ENCODE peak calls at places on chromosomes 16 and 17, in seven cellular contexts. One of them, this sample, is unnamed. For H3K4me1, the result is how much of the 10 kb centered on the place peaks cover.

GRCh38 chr16:3170440-3171180 is 17.4 kb upstream of the OR1F1 start:
- DNase-seq in HCT116: no peak
- DNase-seq in esophagus squamous epithelium: no peak
- DNase-seq in right lobe of liver: peak
- DNase-seq in heart left ventricle: no peak
- DNase-seq in tibial nerve: no peak
- DNase-seq in vagina: no peak
- DNase-seq in this sample: no peak

GRCh38 chr17:8857919-8858318 is 9.6 kb downstream of the PIK3R6 start:
- DNase-seq in right lobe of liver: no peak
- DNase-seq in heart left ventricle: peak
- DNase-seq in esophagus squamous epithelium: no peak
- DNase-seq in HCT116: no peak
- DNase-seq in vagina: no peak
- DNase-seq in tibial nerve: no peak
- DNase-seq in this sample: no peak

GRCh38 chr16:4494746-4495490 is 18.7 kb downstream of the HMOX2 start:
- DNase-seq in esophagus squamous epithelium: no peak
- DNase-seq in HCT116: peak
- DNase-seq in heart left ventricle: no peak
- DNase-seq in vagina: no peak
- DNase-seq in tibial nerve: no peak
- DNase-seq in right lobe of liver: no peak
- DNase-seq in this sample: no peak

GRCh38 chr16:15055141-15056053 is 477 bp downstream of the NTAN1 start:
- DNase-seq in vagina: no peak
- DNase-seq in esophagus squamous epithelium: no peak
- DNase-seq in heart left ventricle: peak
- DNase-seq in right lobe of liver: peak
- DNase-seq in HCT116: no peak
- DNase-seq in tibial nerve: no peak
- DNase-seq in this sample: peak

GRCh38 chr17:56636276-56636675 is 42.8 kb downstream of the NOG start:
- DNase-seq in tibial nerve: no peak
- DNase-seq in esophagus squamous epithelium: no peak
- DNase-seq in right lobe of liver: no peak
- DNase-seq in vagina: no peak
- DNase-seq in HCT116: no peak
- DNase-seq in heart left ventricle: no peak
- DNase-seq in this sample: no peak

GRCh38 chr17:66514227-66514806 is 211.9 kb downstream of the PRKCA start:
- DNase-seq in HCT116: no peak
- DNase-seq in heart left ventricle: no peak
- DNase-seq in vagina: no peak
- DNase-seq in right lobe of liver: no peak
- DNase-seq in tibial nerve: no peak
- DNase-seq in esophagus squamous epithelium: no peak
- DNase-seq in this sample: no peak

GRCh38 chr16:59635674-59636073 is 901.6 kb upstream of the GOT2 start:
- DNase-seq in esophagus squamous epithelium: no peak
- DNase-seq in tibial nerve: no peak
- DNase-seq in vagina: no peak
- DNase-seq in heart left ventricle: no peak
- DNase-seq in HCT116: no peak
- DNase-seq in right lobe of liver: no peak
- DNase-seq in this sample: no peak

GRCh38 chr16:12097523-12098428 is 121.2 kb downstream of the SNX29 start:
- DNase-seq in right lobe of liver: peak
- DNase-seq in heart left ventricle: peak
- DNase-seq in HCT116: no peak
- DNase-seq in tibial nerve: no peak
- DNase-seq in esophagus squamous epithelium: no peak
- DNase-seq in vagina: no peak
- DNase-seq in this sample: peak

GRCh38 chr17:28295677-28296578 is 23.1 kb upstream of the TMEM97 start:
- DNase-seq in esophagus squamous epithelium: no peak
- DNase-seq in vagina: no peak
- DNase-seq in heart left ventricle: no peak
- DNase-seq in right lobe of liver: no peak
- DNase-seq in HCT116: no peak
- DNase-seq in tibial nerve: no peak
- DNase-seq in this sample: no peak

GRCh38 chr16:23254338-23254737 is 47.8 kb upstream of the SCNN1B start:
- DNase-seq in esophagus squamous epithelium: no peak
- DNase-seq in right lobe of liver: no peak
- DNase-seq in vagina: no peak
- DNase-seq in tibial nerve: no peak
- DNase-seq in HCT116: no peak
- DNase-seq in heart left ventricle: no peak
- DNase-seq in this sample: no peak

GRCh38 chr17:80519091-80519781 is 25.4 kb upstream of the RPTOR start:
- DNase-seq in right lobe of liver: no peak
- DNase-seq in esophagus squamous epithelium: no peak
- DNase-seq in HCT116: no peak
- DNase-seq in tibial nerve: no peak
- DNase-seq in vagina: no peak
- DNase-seq in heart left ventricle: no peak
- DNase-seq in this sample: no peak

GRCh38 chr16:24046442-24046841 is 209.7 kb upstream of the CACNG3 start:
- DNase-seq in heart left ventricle: no peak
- DNase-seq in right lobe of liver: no peak
- DNase-seq in HCT116: no peak
- DNase-seq in esophagus squamous epithelium: no peak
- DNase-seq in vagina: no peak
- DNase-seq in tibial nerve: no peak
- DNase-seq in this sample: no peak

GRCh38 chr17:38453951-38454421 is 25.7 kb downstream of the ARHGAP23 start:
- DNase-seq in right lobe of liver: no peak
- DNase-seq in vagina: no peak
- DNase-seq in esophagus squamous epithelium: no peak
- DNase-seq in HCT116: no peak
- DNase-seq in heart left ventricle: peak
- DNase-seq in tibial nerve: no peak
- DNase-seq in this sample: peak

GRCh38 chr17:846901-847777 is 65.0 kb downstream of the MRM3 start:
- DNase-seq in vagina: no peak
- DNase-seq in right lobe of liver: no peak
- DNase-seq in heart left ventricle: no peak
- DNase-seq in esophagus squamous epithelium: no peak
- DNase-seq in tibial nerve: no peak
- DNase-seq in HCT116: no peak
- DNase-seq in this sample: no peak

GRCh38 chr17:48577330-48577945 is 712 bp downstream of the HOXB4 start:
- DNase-seq in right lobe of liver: no peak
- DNase-seq in heart left ventricle: no peak
- DNase-seq in vagina: no peak
- DNase-seq in HCT116: no peak
- DNase-seq in esophagus squamous epithelium: no peak
- DNase-seq in tibial nerve: no peak
- DNase-seq in this sample: no peak

GRCh38 chr17:78226055-78226751 is 5.2 kb upstream of the TMEM235 start:
- DNase-seq in right lobe of liver: no peak
- DNase-seq in HCT116: no peak
- DNase-seq in vagina: no peak
- DNase-seq in heart left ventricle: no peak
- DNase-seq in tibial nerve: no peak
- DNase-seq in esophagus squamous epithelium: no peak
- DNase-seq in this sample: no peak
- TF ChIP-seq POLR2A in right lobe of liver: no peak
- TF ChIP-seq POLR2A in HCT116: no peak
- TF ChIP-seq POLR2A in vagina: no peak
- TF ChIP-seq POLR2A in heart left ventricle: no peak
- TF ChIP-seq POLR2A in tibial nerve: no peak
- TF ChIP-seq POLR2A in esophagus squamous epithelium: no peak
- TF ChIP-seq POLR2A in this sample: no peak

GRCh38 chr16:57024894-57025680 is 35.7 kb downstream of the NLRC5 start:
- DNase-seq in heart left ventricle: no peak
- DNase-seq in vagina: no peak
- DNase-seq in tibial nerve: no peak
- DNase-seq in esophagus squamous epithelium: no peak
- DNase-seq in HCT116: no peak
- DNase-seq in right lobe of liver: no peak
- DNase-seq in this sample: no peak

GRCh38 chr16:57022445-57022844 is 33.1 kb downstream of the NLRC5 start:
- DNase-seq in tibial nerve: no peak
- DNase-seq in vagina: no peak
- DNase-seq in right lobe of liver: no peak
- DNase-seq in esophagus squamous epithelium: no peak
- DNase-seq in heart left ventricle: no peak
- DNase-seq in HCT116: no peak
- DNase-seq in this sample: no peak

GRCh38 chr16:57025941-57026777 is 36.8 kb downstream of the NLRC5 start:
- DNase-seq in right lobe of liver: peak
- DNase-seq in HCT116: no peak
- DNase-seq in vagina: no peak
- DNase-seq in esophagus squamous epithelium: no peak
- DNase-seq in tibial nerve: no peak
- DNase-seq in heart left ventricle: no peak
- DNase-seq in this sample: no peak

GRCh38 chr16:57021693-57022092 is 32.3 kb downstream of the NLRC5 start:
- DNase-seq in right lobe of liver: no peak
- DNase-seq in HCT116: no peak
- DNase-seq in heart left ventricle: no peak
- DNase-seq in esophagus squamous epithelium: no peak
- DNase-seq in vagina: no peak
- DNase-seq in tibial nerve: no peak
- DNase-seq in this sample: no peak

GRCh38 chr16:57023541-57024249 is 34.3 kb downstream of the NLRC5 start:
- DNase-seq in right lobe of liver: no peak
- DNase-seq in vagina: no peak
- DNase-seq in HCT116: no peak
- DNase-seq in tibial nerve: no peak
- DNase-seq in heart left ventricle: no peak
- DNase-seq in esophagus squamous epithelium: no peak
- DNase-seq in this sample: no peak
- H3K4me1 ChIP-seq in right lobe of liver: under half
- H3K4me1 ChIP-seq in vagina: under half
- H3K4me1 ChIP-seq in HCT116: under half
- H3K4me1 ChIP-seq in tibial nerve: under half
- H3K4me1 ChIP-seq in heart left ventricle: under half
- H3K4me1 ChIP-seq in esophagus squamous epithelium: under half
- H3K4me1 ChIP-seq in this sample: under half

DNA sequence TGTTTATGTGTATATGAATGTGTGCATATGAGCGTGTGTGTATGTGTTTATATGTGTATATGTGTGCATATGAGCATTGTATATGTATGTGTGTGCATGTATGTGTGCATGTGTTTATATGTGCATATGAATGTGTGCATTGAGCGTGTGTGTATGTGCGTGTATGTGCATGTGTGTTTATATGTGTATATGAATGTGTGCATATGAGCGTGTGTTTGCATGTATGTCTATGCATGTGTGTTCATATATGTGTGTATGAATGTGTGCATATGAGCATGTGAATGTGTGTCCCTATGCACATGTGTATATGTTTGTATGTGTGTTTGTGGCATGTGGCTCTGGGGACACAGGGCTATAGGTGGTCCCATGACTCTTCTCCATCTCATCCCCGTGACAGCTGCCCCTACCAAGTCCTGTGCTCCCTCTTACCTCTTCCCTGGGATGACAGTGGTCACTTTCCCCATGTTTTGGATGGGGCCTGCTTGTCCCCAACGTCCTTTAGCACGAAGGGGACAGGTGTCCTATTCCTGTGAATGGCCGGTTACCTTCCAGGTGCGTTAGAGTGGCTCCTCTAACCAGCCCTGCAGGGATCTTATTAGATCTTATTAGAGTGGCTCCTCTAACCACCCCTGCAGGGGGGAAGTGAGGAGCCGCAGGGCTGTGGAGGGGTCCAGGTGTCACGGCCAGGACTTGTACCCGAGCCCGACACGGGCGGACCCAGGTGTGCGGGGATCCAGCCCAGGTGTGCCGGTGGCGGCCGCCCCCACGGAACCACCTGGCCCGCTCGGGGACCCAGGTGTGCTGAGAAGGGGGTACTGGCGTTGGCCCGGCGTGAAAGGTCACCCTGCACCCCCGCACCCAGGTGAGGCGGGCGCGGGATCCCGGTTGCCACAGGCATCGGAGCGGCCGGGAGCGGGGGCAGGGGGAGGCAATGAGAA is 105.6 kb downstream of the SEC14L1 start:
- DNase-seq in heart left ventricle: no peak
- DNase-seq in esophagus squamous epithelium: no peak
- DNase-seq in tibial nerve: no peak
- DNase-seq in HCT116: no peak
- DNase-seq in right lobe of liver: no peak
- DNase-seq in vagina: no peak
- DNase-seq in this sample: no peak
- H3K4me3 ChIP-seq in heart left ventricle: peak
- H3K4me3 ChIP-seq in esophagus squamous epithelium: peak
- H3K4me3 ChIP-seq in tibial nerve: peak
- H3K4me3 ChIP-seq in HCT116: no peak
- H3K4me3 ChIP-seq in right lobe of liver: peak
- H3K4me3 ChIP-seq in vagina: peak
- H3K4me3 ChIP-seq in this sample: peak

GRCh38 chr17:6353161-6353560 is 81.8 kb downstream of the AIPL1 start:
- DNase-seq in tibial nerve: no peak
- DNase-seq in vagina: peak
- DNase-seq in esophagus squamous epithelium: no peak
- DNase-seq in right lobe of liver: no peak
- DNase-seq in heart left ventricle: no peak
- DNase-seq in HCT116: no peak
- DNase-seq in this sample: no peak
- TF ChIP-seq POLR2A in tibial nerve: no peak
- TF ChIP-seq POLR2A in vagina: no peak
- TF ChIP-seq POLR2A in esophagus squamous epithelium: no peak
- TF ChIP-seq POLR2A in right lobe of liver: no peak
- TF ChIP-seq POLR2A in heart left ventricle: no peak
- TF ChIP-seq POLR2A in HCT116: no peak
- TF ChIP-seq POLR2A in this sample: no peak

This sample was measured in uterus.